ENCODE peak calls at places on chromosomes 5 and 9, in six cellular contexts. U, P, Q, B, E and O are unnamed samples.
A peak's percentile ranks its signal among the peaks of the same experiment; 100 is the strongest.

GRCh38 chr9:78692871-78693270 is 395.9 kb downstream of the PSAT1 start:
- DNase-seq in U (no peak), P (peak; percentile 77), Q (no peak), B (no peak), E (no peak), O (peak; percentile 72)

GRCh38 chr9:114529285-114529684 is 24.0 kb upstream of the WHRN start:
- DNase-seq in U (no peak), E (no peak), P (no peak), B (no peak), Q (no peak), O (no peak)

GRCh38 chr9:17942498-17942897 is 363.6 kb downstream of the SH3GL2 start:
- DNase-seq in E (no peak), Q (no peak), P (no peak), U (no peak), B (no peak), O (no peak)

GRCh38 chr9:91162311-91162710 is 199.4 kb downstream of the AUH start:
- DNase-seq in P (peak; percentile 33), Q (no peak), E (peak; percentile 60), B (no peak), U (no peak), O (no peak)

GRCh38 chr9:120136685-120137084 is 443.3 kb downstream of the CDK5RAP2 start:
- DNase-seq in P (peak; percentile 25), U (no peak), Q (no peak), B (no peak), E (no peak), O (no peak)

GRCh38 chr5:72308853-72309191 is 11.2 kb downstream of the MRPS27 start:
- DNase-seq in U (no peak), B (no peak), E (no peak), P (no peak), Q (no peak), O (no peak)

GRCh38 chr5:14872070-14872989 is 752 bp upstream of the ANKH start:
- DNase-seq in U (peak; percentile 58), E (no peak), Q (no peak), B (peak; percentile 58), P (peak; percentile 50), O (peak; percentile 49)

GRCh38 chr5:30121092-30121491 is 1072.4 kb upstream of the CDH6 start:
- DNase-seq in B (no peak), Q (no peak), U (no peak), P (no peak), E (no peak), O (no peak)

GRCh38 chr9:128723352-128723865 is 518 bp downstream of the ZDHHC12 start:
- DNase-seq in Q (no peak), U (no peak), P (no peak), E (no peak), B (no peak), O (no peak)

GRCh38 chr9:31210982-31211570 is 1173.4 kb upstream of the ACO1 start:
- DNase-seq in U (peak; percentile 30), Q (no peak), B (no peak), P (no peak), E (no peak), O (no peak)

GRCh38 chr5:95317085-95317484 is 32.2 kb upstream of the MCTP1 start:
- DNase-seq in B (no peak), P (no peak), U (no peak), E (no peak), Q (no peak), O (no peak)

GRCh38 chr5:175684931-175685330 is 27.1 kb downstream of the HRH2 start:
- DNase-seq in Q (no peak), P (no peak), B (no peak), E (no peak), U (no peak), O (no peak)

GRCh38 chr5:43627028-43627427 is 24.0 kb downstream of the NNT start:
- DNase-seq in Q (no peak), U (peak; percentile 70), B (no peak), E (peak; percentile 67), P (peak; percentile 40), O (peak; percentile 63)
- TF ChIP-seq CTCF in Q (peak; percentile 76), U (peak; percentile 88), B (no peak), E (peak; percentile 70), P (peak; percentile 86), O (peak; percentile 78)

DNA sequence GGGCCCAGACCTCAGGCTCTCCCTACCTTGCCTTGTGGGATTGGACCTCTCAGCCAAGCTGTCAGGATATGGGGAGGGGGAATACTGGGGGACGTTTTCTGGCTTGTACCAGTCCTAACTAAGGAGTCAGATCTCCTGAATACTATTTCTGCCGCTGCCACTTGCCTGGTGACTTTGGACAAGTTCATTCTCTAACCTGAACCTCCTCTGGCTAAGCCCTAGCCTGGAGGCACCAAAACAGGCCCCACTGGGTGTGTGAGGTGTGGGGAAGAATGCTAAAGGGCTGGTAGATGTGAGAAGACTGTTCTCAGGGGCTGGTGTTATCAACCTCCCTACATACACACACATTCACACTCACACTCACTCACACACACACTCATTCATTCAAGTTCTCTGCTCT is 1.1 kb downstream of the SLC6A7 start:
- DNase-seq in P (no peak), B (no peak), Q (no peak), U (no peak), E (no peak), O (no peak)
- H3K4me3 ChIP-seq in P (no peak overlapping the region), B (no peak overlapping the region), Q (no peak overlapping the region), U (no peak overlapping the region), E (no peak overlapping the region), O (no peak overlapping the region)

DNA sequence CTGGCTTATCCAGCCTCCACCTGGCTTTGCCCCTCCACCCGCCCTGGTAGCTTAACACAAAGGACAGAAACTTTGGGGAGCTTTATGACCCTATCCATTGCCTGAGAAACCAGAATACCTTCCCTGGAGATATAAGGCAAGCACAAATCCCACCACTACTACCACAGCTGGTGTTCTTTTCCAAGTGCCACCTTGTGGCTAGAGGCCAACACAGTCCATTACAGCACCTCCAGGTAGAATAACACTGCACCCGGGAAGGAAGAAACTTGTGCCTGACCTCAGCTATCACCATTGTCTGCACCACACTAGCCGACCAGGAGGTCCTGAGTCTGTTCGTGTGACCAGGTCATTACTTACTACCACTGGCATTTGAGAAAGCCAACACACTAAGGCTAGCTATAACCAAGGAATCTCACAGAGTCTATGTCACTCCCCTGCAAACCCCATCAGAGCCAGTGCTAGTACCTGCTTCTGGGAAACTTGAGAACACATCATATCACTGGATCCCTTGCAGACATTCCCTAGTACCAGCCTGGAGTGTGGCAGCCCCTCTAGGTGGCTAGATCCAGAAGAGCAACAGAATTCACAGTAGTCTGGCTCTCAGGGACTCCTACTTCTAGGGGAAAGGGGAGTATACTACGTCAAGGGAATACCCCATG is 74.0 kb upstream of the RUSC2 start:
- DNase-seq in B (no peak), P (no peak), E (no peak), Q (no peak), U (no peak), O (no peak)
- TF ChIP-seq CTCF in B (no peak), P (no peak), E (no peak), Q (no peak), U (no peak), O (no peak)

GRCh38 chr5:2751592-2752021 is at the start of gene IRX2:
- DNase-seq in Q (no peak), P (peak; percentile 98), E (no peak), B (peak; percentile 93), U (peak; percentile 77), O (peak; percentile 98)

GRCh38 chr5:2750758-2751464 is 566 bp downstream of the IRX2 start:
- DNase-seq in E (no peak), U (no peak), B (no peak), Q (no peak), P (peak; percentile 50), O (peak; percentile 32)

GRCh38 chr5:2752875-2753435 is 1.5 kb upstream of the IRX2 start:
- DNase-seq in B (peak; percentile 46), U (no peak), P (no peak), Q (no peak), E (no peak), O (peak; percentile 40)

GRCh38 chr5:2753452-2754409 is 2.3 kb upstream of the IRX2 start:
- DNase-seq in B (no peak), E (no peak), Q (no peak), U (no peak), P (no peak), O (peak; percentile 41)

GRCh38 chr5:2752059-2752874 is 790 bp upstream of the IRX2 start:
- DNase-seq in B (peak; percentile 60), P (peak; percentile 56), Q (no peak), U (no peak), E (no peak), O (peak; percentile 78)
- H3K4me3 ChIP-seq in B (peak overlapping the region; percentile 50), P (peak overlapping the region; percentile 55), Q (no peak overlapping the region), U (peak overlapping the region; percentile 54), E (no peak overlapping the region), O (peak overlapping the region; percentile 73)

GRCh38 chr5:61653802-61654580 is 321.9 kb downstream of the ZSWIM6 start:
- DNase-seq in B (no peak), Q (no peak), E (no peak), U (no peak), P (no peak), O (no peak)
- TF ChIP-seq CTCF in B (no peak), Q (no peak), E (no peak), U (no peak), P (no peak), O (no peak)

DNA sequence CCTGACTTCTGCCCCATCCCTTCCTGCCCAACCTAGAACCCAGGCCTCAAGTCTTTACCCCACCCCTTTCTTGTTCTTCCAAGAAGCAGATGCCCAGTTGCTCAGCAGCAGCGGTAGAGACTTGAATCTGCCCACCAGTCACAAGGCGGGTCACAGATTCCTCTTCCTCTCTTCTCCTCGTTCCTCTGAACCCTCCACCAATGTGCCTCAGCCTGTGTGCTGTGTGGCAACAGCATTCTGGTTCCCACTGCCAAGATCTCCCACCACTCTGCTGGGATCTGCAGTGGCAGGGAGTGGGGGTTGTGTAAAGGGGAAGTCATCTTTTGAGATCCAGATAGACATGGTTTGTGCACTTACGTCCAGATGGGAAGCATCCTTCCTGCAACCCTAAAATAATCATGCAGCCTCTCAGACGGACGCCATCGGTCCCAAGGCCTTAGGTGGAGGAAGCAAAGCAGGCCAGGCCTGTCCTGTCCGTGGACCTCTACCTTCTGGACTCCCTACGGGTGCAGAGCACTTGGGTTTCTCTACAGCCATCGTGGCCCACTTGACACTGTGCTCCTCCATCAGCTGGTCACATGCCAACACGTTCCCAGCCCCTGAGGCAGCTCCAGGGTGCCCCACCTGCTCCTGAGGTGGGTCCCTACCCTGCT is 7.7 kb upstream of the RPL26L1 start:
- DNase-seq in U (no peak), B (no peak), P (no peak), E (no peak), Q (no peak), O (no peak)
- H3K4me3 ChIP-seq in U (no peak overlapping the region), B (no peak overlapping the region), P (no peak overlapping the region), E (no peak overlapping the region), Q (no peak overlapping the region), O (peak overlapping the region; percentile 15)